ENCODE peak calls at places on chromosomes 11 and 22, in nine cellular contexts. N is Peyer's patch, U is IMR-90, S is pancreas, H is breast epithelium, D is thoracic aorta, V is neural progenitor cell, T is HL-60, J is Panc1. B is an unnamed sample.

GRCh38 chr11:111665779-111666178 is 63.5 kb downstream of the SIK2 start:
- DNase-seq in N (no peak), U (peak), S (no peak), H (no peak), D (no peak), V (peak), T (no peak), J (no peak), B (peak)

GRCh38 chr22:37752189-37753061 is 55.3 kb upstream of the GCAT start:
- DNase-seq in N (peak), U (peak), S (peak), H (peak), D (peak), V (peak), T (no peak), J (peak), B (peak)

GRCh38 chr11:2265854-2266585 is 4.4 kb downstream of the ASCL2 start:
- DNase-seq in N (peak), U (no peak), S (no peak), H (peak), D (no peak), V (no peak), T (no peak), J (no peak), B (no peak)

GRCh38 chr11:93143186-93143585 is 54.6 kb downstream of the SLC36A4 start:
- DNase-seq in N (no peak), U (peak), S (no peak), H (no peak), D (no peak), V (no peak), T (no peak), J (no peak), B (no peak)

GRCh38 chr22:44452531-44453420 is 45.3 kb downstream of the RTL6 start:
- DNase-seq in N (peak), U (no peak), S (no peak), H (no peak), D (no peak), V (no peak), T (no peak), J (no peak), B (no peak)

GRCh38 chr11:116148056-116148455 is 624.7 kb downstream of the BUD13 start:
- DNase-seq in N (no peak), U (no peak), S (no peak), H (no peak), D (no peak), V (peak), T (no peak), J (no peak), B (no peak)

GRCh38 chr11:128905345-128906184 is 14.4 kb downstream of the KCNJ5 start:
- DNase-seq in N (no peak), U (peak), S (peak), H (no peak), D (no peak), V (peak), T (no peak), J (no peak), B (peak)

GRCh38 chr11:405976-406795 is 8.6 kb downstream of the SIGIRR start:
- DNase-seq in N (no peak), U (no peak), S (peak), H (no peak), D (no peak), V (no peak), T (no peak), J (no peak), B (no peak)

GRCh38 chr11:108697872-108698473 is 33.1 kb downstream of the DDX10 start:
- DNase-seq in N (peak), U (peak), S (no peak), H (no peak), D (no peak), V (peak), T (peak), J (peak), B (peak)

GRCh38 chr11:76857776-76858461 is 2.8 kb upstream of the ACER3 start:
- DNase-seq in N (no peak), U (no peak), S (no peak), H (no peak), D (no peak), V (no peak), T (peak), J (no peak), B (no peak)
- H3K27ac ChIP-seq in N (no peak), U (no peak), S (no peak), H (no peak), D (no peak), V (no peak), T (peak), J (no peak), B (no peak)

GRCh38 chr22:46234851-46235437 is 15.1 kb downstream of the CDPF1 start:
- DNase-seq in N (no peak), U (no peak), S (no peak), H (no peak), D (no peak), V (no peak), T (no peak), J (no peak), B (no peak)
- H3K27ac ChIP-seq in N (no peak), U (no peak), S (no peak), H (no peak), D (no peak), V (no peak), T (no peak), J (no peak), B (no peak)

GRCh38 chr11:95714853-95715776 is 74.5 kb downstream of the FAM76B start:
- DNase-seq in N (no peak), U (no peak), S (no peak), H (no peak), D (no peak), V (no peak), T (no peak), J (no peak), B (no peak)
- H3K27ac ChIP-seq in N (peak), U (no peak), S (no peak), H (peak), D (no peak), V (no peak), T (no peak), J (no peak), B (no peak)

DNA sequence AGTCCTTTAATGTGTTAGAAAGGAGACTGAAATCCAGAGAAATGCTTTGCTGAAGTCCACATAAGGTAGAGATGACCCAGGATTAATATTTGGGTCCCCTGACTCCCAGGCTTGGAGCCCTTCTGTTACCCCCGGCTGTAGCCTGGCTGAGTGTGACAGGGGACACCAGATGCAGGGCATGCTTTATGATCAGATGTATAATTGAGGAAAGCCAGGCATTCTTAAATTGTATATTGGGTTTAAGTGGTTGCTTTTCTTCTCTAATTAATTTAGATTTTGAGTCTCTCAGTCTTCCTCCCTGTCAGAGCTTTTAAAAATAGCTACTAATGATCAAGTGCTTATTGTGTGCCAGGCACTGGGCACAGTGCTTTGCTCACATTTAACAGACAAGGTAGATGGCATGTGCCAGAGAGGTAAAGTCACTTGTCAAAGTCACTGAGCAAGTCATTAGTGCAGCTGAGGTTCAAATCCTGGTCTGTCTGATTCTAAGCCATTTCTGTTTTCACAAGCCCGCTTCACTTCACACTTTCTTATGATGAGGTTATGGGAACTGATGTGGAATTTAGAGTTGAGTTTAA is 7.9 kb downstream of the ZNRF3 start:
- DNase-seq in N (no peak), U (no peak), S (no peak), H (no peak), D (no peak), V (no peak), T (no peak), J (no peak), B (no peak)
- H3K27ac ChIP-seq in N (no peak), U (no peak), S (no peak), H (no peak), D (no peak), V (no peak), T (no peak), J (no peak), B (no peak)

GRCh38 chr11:47389577-47390072 is 11.3 kb upstream of the SPI1 start:
- DNase-seq in N (no peak), U (no peak), S (peak), H (no peak), D (no peak), V (no peak), T (peak), J (no peak), B (no peak)

GRCh38 chr11:47391711-47392432 is 13.5 kb upstream of the SPI1 start:
- DNase-seq in N (no peak), U (no peak), S (no peak), H (no peak), D (no peak), V (no peak), T (peak), J (no peak), B (no peak)

GRCh38 chr11:47390084-47390760 is 11.9 kb upstream of the SPI1 start:
- DNase-seq in N (no peak), U (no peak), S (no peak), H (no peak), D (no peak), V (no peak), T (no peak), J (no peak), B (no peak)

GRCh38 chr11:47392546-47393162 is 14.3 kb upstream of the SPI1 start:
- DNase-seq in N (no peak), U (no peak), S (no peak), H (no peak), D (no peak), V (no peak), T (no peak), J (no peak), B (no peak)

GRCh38 chr11:47391077-47391583 is 12.8 kb upstream of the SPI1 start:
- DNase-seq in N (no peak), U (no peak), S (no peak), H (no peak), D (no peak), V (no peak), T (peak), J (no peak), B (no peak)
- H3K27ac ChIP-seq in N (no peak), U (no peak), S (peak), H (no peak), D (peak), V (no peak), T (peak), J (no peak), B (no peak)

GRCh38 chr11:31863170-31863929 is 52.2 kb upstream of the PAX6 start:
- DNase-seq in N (no peak), U (no peak), S (no peak), H (no peak), D (no peak), V (no peak), T (no peak), J (no peak), B (no peak)
- H3K27ac ChIP-seq in N (no peak), U (no peak), S (no peak), H (no peak), D (no peak), V (no peak), T (no peak), J (no peak), B (no peak)

GRCh38 chr22:46574993-46575914 is 37.8 kb upstream of the CELSR1 start:
- DNase-seq in N (no peak), U (no peak), S (peak), H (peak), D (no peak), V (peak), T (no peak), J (no peak), B (no peak)
- H3K27ac ChIP-seq in N (peak), U (no peak), S (peak), H (peak), D (no peak), V (no peak), T (no peak), J (peak), B (peak)

GRCh38 chr11:59807047-59807446 is 3.5 kb downstream of the MRPL16 start:
- DNase-seq in N (no peak), U (no peak), S (no peak), H (no peak), D (no peak), V (no peak), T (no peak), J (no peak), B (no peak)

GRCh38 chr11:59800390-59801037 is 10.1 kb downstream of the MRPL16 start:
- DNase-seq in N (no peak), U (no peak), S (no peak), H (no peak), D (no peak), V (no peak), T (no peak), J (no peak), B (no peak)

GRCh38 chr11:59802639-59803176 is 7.9 kb downstream of the MRPL16 start:
- DNase-seq in N (no peak), U (peak), S (no peak), H (no peak), D (no peak), V (peak), T (peak), J (peak), B (no peak)

GRCh38 chr11:59801981-59802638 is 8.5 kb downstream of the MRPL16 start:
- DNase-seq in N (no peak), U (peak), S (no peak), H (no peak), D (no peak), V (peak), T (no peak), J (no peak), B (peak)

DNA sequence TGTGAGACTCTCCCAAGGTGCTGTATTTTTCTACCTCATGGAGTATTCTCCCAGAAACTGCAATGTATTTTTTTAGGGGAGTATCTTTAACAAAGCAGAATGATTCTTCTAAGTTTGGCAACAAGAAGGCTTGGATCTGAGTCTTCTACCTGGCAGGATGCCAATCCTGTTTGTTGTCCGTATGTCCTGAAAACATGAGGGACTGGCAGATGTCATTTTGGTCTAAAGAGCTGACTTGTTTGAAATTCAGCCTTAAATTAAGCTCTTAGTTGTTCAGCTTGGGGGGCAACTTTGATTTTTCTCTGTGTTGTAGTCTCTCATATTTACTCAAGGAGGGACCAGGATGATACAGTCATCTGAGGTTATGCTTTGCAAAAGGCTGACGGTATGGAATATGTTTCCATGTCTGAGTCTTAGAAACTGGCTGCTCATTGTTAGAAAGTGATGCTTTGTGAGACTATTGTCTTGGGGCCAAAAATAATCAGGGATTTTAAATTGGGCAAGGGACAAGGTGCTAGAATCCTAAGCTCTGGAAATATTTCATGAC is 9.3 kb downstream of the MRPL16 start:
- DNase-seq in N (no peak), U (no peak), S (no peak), H (no peak), D (no peak), V (no peak), T (no peak), J (no peak), B (no peak)
- H3K27ac ChIP-seq in N (no peak), U (no peak), S (no peak), H (no peak), D (no peak), V (no peak), T (no peak), J (no peak), B (no peak)

DNA sequence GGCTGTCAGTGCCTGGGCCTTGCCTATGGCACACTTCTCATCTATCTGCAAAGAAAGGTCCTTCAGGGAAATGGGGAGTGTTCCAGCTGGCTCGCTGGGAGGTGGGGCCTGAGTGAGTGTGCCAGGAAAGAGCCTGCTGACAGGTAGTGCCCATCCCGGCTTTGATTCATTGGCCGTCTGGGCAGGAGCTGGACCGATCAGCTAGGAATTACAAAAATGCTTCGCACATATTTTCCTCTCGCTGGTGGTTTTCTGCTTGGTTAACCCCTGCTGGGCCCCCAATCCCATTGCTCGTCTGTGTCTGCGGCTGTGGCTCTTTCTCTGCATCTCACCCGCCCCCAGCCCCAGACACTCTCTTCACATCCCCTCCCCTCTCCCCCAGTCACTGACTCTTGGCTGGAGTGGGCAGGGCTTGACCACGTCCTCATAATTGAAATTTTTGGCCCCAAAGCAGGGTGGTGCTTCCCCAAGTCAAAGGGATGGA is 10.8 kb downstream of the LIF start:
- DNase-seq in N (no peak), U (peak), S (no peak), H (peak), D (no peak), V (no peak), T (no peak), J (no peak), B (peak)
- H3K27ac ChIP-seq in N (no peak), U (peak), S (peak), H (peak), D (no peak), V (no peak), T (no peak), J (peak), B (peak)

GRCh38 chr11:122439911-122440782 is 215.4 kb upstream of the UBASH3B start:
- DNase-seq in N (no peak), U (peak), S (peak), H (no peak), D (no peak), V (peak), T (peak), J (no peak), B (peak)
- H3K27ac ChIP-seq in N (no peak), U (peak), S (no peak), H (peak), D (peak), V (no peak), T (peak), J (no peak), B (peak)

B was measured in thyroid gland.